ENCODE peak calls at places on chromosome 16, in ten cellular contexts. G, R, M, Q, C, T, W, A, S and J are unnamed samples.

GRCh38 chr16:73527191-73527590 is 479.3 kb upstream of the ZFHX3 start:
- DNase-seq in G (no peak), R (no peak), M (no peak), Q (no peak), C (peak), T (no peak), W (no peak), A (no peak), S (no peak), J (no peak)

GRCh38 chr16:67647681-67648080 is 2.7 kb downstream of the CARMIL2 start:
- DNase-seq in G (no peak), R (no peak), M (no peak), Q (no peak), C (no peak), T (no peak), W (no peak), A (no peak), S (no peak), J (no peak)

GRCh38 chr16:74735162-74735452 is 34.4 kb upstream of the MLKL start:
- DNase-seq in G (no peak), R (no peak), M (no peak), Q (no peak), C (no peak), T (no peak), W (no peak), A (no peak), S (no peak), J (no peak)

GRCh38 chr16:53282975-53283946 is 151.0 kb upstream of the RBL2 start:
- DNase-seq in G (no peak), R (no peak), M (peak), Q (peak), C (peak), T (no peak), W (no peak), A (no peak), S (no peak), J (no peak)

GRCh38 chr16:11224894-11225676 is 30.9 kb downstream of the SOCS1 start:
- DNase-seq in G (peak), R (peak), M (no peak), Q (peak), C (peak), T (peak), W (peak), A (no peak), S (peak), J (no peak)

GRCh38 chr16:75750516-75750915 is 24.2 kb upstream of the CPHXL start:
- DNase-seq in G (no peak), R (no peak), M (no peak), Q (no peak), C (no peak), T (no peak), W (no peak), A (no peak), S (no peak), J (no peak)

GRCh38 chr16:54957403-54957802 is 26.7 kb downstream of the IRX5 start:
- DNase-seq in G (no peak), R (no peak), M (no peak), Q (no peak), C (peak), T (no peak), W (no peak), A (no peak), S (no peak), J (no peak)

GRCh38 chr16:19366384-19366783 is 51.3 kb upstream of the TMC5 start:
- DNase-seq in G (no peak), R (no peak), M (no peak), Q (no peak), C (no peak), T (no peak), W (no peak), A (no peak), S (no peak), J (no peak)

GRCh38 chr16:50359626-50360025 is 9.2 kb downstream of the BRD7 start:
- DNase-seq in G (no peak), R (no peak), M (no peak), Q (no peak), C (no peak), T (no peak), W (no peak), A (no peak), S (no peak), J (no peak)

GRCh38 chr16:4404247-4404966 is 12.0 kb downstream of the CORO7 start:
- DNase-seq in G (no peak), R (no peak), M (peak), Q (no peak), C (peak), T (peak), W (no peak), A (no peak), S (no peak), J (no peak)

GRCh38 chr16:17474037-17474436 is 3.3 kb upstream of the XYLT1 start:
- DNase-seq in G (no peak), R (no peak), M (no peak), Q (no peak), C (no peak), T (no peak), W (no peak), A (no peak), S (no peak), J (peak)

GRCh38 chr16:85357323-85357722 is 245.1 kb upstream of the CIBAR2 start:
- DNase-seq in G (no peak), R (peak), M (no peak), Q (no peak), C (no peak), T (no peak), W (no peak), A (no peak), S (no peak), J (no peak)

GRCh38 chr16:4663756-4664465 is 29.5 kb upstream of the NUDT16L1 start:
- DNase-seq in G (peak), R (peak), M (no peak), Q (peak), C (peak), T (peak), W (peak), A (no peak), S (no peak), J (no peak)

GRCh38 chr16:10988164-10988803 is 43.9 kb downstream of the CLEC16A start:
- DNase-seq in G (no peak), R (no peak), M (no peak), Q (no peak), C (no peak), T (no peak), W (no peak), A (no peak), S (no peak), J (no peak)

GRCh38 chr16:29663020-29663828 is at the start of gene SPN:
- DNase-seq in G (no peak), R (no peak), M (no peak), Q (no peak), C (no peak), T (no peak), W (no peak), A (no peak), S (peak), J (no peak)

GRCh38 chr16:81623365-81624102 is 155.6 kb upstream of the PLCG2 start:
- DNase-seq in G (no peak), R (no peak), M (peak), Q (peak), C (peak), T (no peak), W (peak), A (no peak), S (peak), J (no peak)

GRCh38 chr16:54817432-54817831 is 113.2 kb upstream of the IRX5 start:
- DNase-seq in G (no peak), R (no peak), M (no peak), Q (no peak), C (peak), T (no peak), W (no peak), A (no peak), S (no peak), J (no peak)

GRCh38 chr16:74699666-74700065 is 996 bp downstream of the MLKL start:
- DNase-seq in G (no peak), R (no peak), M (no peak), Q (no peak), C (no peak), T (no peak), W (no peak), A (no peak), S (no peak), J (no peak)

GRCh38 chr16:2032285-2033056 is 5.8 kb downstream of the NHERF2 start:
- DNase-seq in G (no peak), R (peak), M (no peak), Q (peak), C (no peak), T (peak), W (no peak), A (no peak), S (no peak), J (no peak)

GRCh38 chr16:67190448-67191399 is 788 bp upstream of the EXOC3L1 start:
- DNase-seq in G (no peak), R (no peak), M (no peak), Q (no peak), C (no peak), T (no peak), W (no peak), A (no peak), S (no peak), J (no peak)

GRCh38 chr16:8567355-8568230 is 22.7 kb downstream of the TMEM114 start:
- DNase-seq in G (peak), R (peak), M (peak), Q (peak), C (peak), T (peak), W (peak), A (peak), S (peak), J (peak)

GRCh38 chr16:78177927-78178326 is 78.5 kb downstream of the WWOX start:
- DNase-seq in G (no peak), R (no peak), M (no peak), Q (no peak), C (peak), T (no peak), W (no peak), A (no peak), S (no peak), J (no peak)

GRCh38 chr16:68642436-68643064 is 2.6 kb upstream of the CDH3 start:
- DNase-seq in G (no peak), R (no peak), M (peak), Q (peak), C (peak), T (no peak), W (no peak), A (no peak), S (no peak), J (no peak)

GRCh38 chr16:56679813-56680212 is 2.5 kb upstream of the MT1X start:
- DNase-seq in G (no peak), R (no peak), M (no peak), Q (no peak), C (no peak), T (no peak), W (no peak), A (no peak), S (no peak), J (no peak)

GRCh38 chr16:74591914-74592650 is 14.8 kb downstream of the GLG1 start:
- DNase-seq in G (no peak), R (no peak), M (no peak), Q (no peak), C (no peak), T (no peak), W (no peak), A (no peak), S (no peak), J (no peak)